ENCODE peak calls at places on chromosome 21, in ten cellular contexts. J is dorsolateral prefrontal cortex; Y is left lung; T is CD4-positive, CD25-positive, alpha-beta regulatory T cell; D is aorta; Z is foreskin fibroblast; U is mesendoderm; R is AG04450; H is left ventricle myocardium inferior; E is NCI-H2081. K is an unnamed sample.

GRCh38 chr21:30382201-30382600 is 10.1 kb upstream of the KRTAP13-2 start:
- DNase-seq in R (no peak), J (no peak), E (no peak), T (no peak), D (no peak), Z (no peak), U (no peak), H (no peak), Y (no peak), K (no peak)

GRCh38 chr21:33455858-33456446 is 23.8 kb downstream of the TMEM50B start:
- DNase-seq in Y (no peak), U (no peak), E (no peak), T (no peak), H (no peak), D (no peak), J (no peak), R (no peak), Z (no peak), K (no peak)

GRCh38 chr21:33299181-33299752 is 25.5 kb upstream of the IFNAR1 start:
- DNase-seq in T (peak; percentile 88), D (no peak), U (peak; percentile 22), Y (no peak), R (no peak), J (no peak), E (no peak), Z (no peak), H (no peak), K (no peak)

GRCh38 chr21:45329261-45330074 is 41.8 kb upstream of the POFUT2 start:
- DNase-seq in J (peak; percentile 30), Y (peak; percentile 67), T (no peak), H (peak; percentile 11), E (no peak), Z (no peak), R (no peak), D (peak; percentile 66), U (peak; percentile 66), K (no peak)

GRCh38 chr21:26490771-26491170 is 82.3 kb downstream of the CYYR1 start:
- DNase-seq in R (no peak), T (no peak), J (no peak), U (peak; percentile 73), H (no peak), D (no peak), Z (peak; percentile 20), E (no peak), Y (no peak), K (no peak)

GRCh38 chr21:38303300-38303699 is 46.5 kb downstream of the KCNJ15 start:
- DNase-seq in J (no peak), Z (peak; percentile 97), R (no peak), D (peak; percentile 83), T (no peak), U (no peak), Y (no peak), H (no peak), E (no peak), K (peak; percentile 93)

GRCh38 chr21:44869860-44870747 is 3.4 kb downstream of the PTTG1IP start:
- DNase-seq in R (peak; percentile 84), U (peak; percentile 94), H (no peak), D (peak; percentile 84), T (peak; percentile 60), Y (peak; percentile 73), Z (peak; percentile 95), E (no peak), J (no peak), K (peak; percentile 77)

GRCh38 chr21:26835027-26835713 is 10.0 kb downstream of the ADAMTS1 start:
- DNase-seq in Y (no peak), T (no peak), E (no peak), J (no peak), H (no peak), R (no peak), U (peak; percentile 61), D (peak; percentile 72), Z (peak; percentile 80), K (no peak)

GRCh38 chr21:41614456-41615010 is 106.6 kb upstream of the TMPRSS2 start:
- DNase-seq in D (no peak), H (no peak), Z (no peak), U (no peak), J (no peak), R (no peak), E (no peak), Y (no peak), T (no peak), K (no peak)

GRCh38 chr21:44285547-44285992 is at the start of gene AIRE:
- DNase-seq in Z (peak; percentile 63), H (no peak), R (no peak), T (no peak), U (peak; percentile 48), J (no peak), E (no peak), D (no peak), Y (no peak), K (no peak)

GRCh38 chr21:20253261-20253660 is 744.9 kb upstream of the NCAM2 start:
- DNase-seq in U (peak; percentile 46), Y (no peak), H (no peak), T (no peak), Z (no peak), D (no peak), R (no peak), J (no peak), E (no peak), K (no peak)

GRCh38 chr21:27561116-27561515 is 594.2 kb upstream of the ADAMTS5 start:
- DNase-seq in T (no peak), Y (peak; percentile 60), R (no peak), E (no peak), Z (peak; percentile 34), J (no peak), U (no peak), D (no peak), H (peak; percentile 19), K (peak; percentile 74)

GRCh38 chr21:45506241-45506817 is 35.9 kb downstream of the SLC19A1 start:
- DNase-seq in Y (peak; percentile 19), R (no peak), Z (no peak), E (no peak), J (peak; percentile 41), H (peak; percentile 5), D (peak; percentile 71), T (no peak), U (no peak), K (peak; percentile 53)

GRCh38 chr21:29238052-29238966 is 60.4 kb upstream of the BACH1 start:
- DNase-seq in D (no peak), U (no peak), E (no peak), Z (peak; percentile 73), Y (no peak), T (no peak), H (no peak), J (no peak), R (no peak), K (no peak)

GRCh38 chr21:37463083-37463780 is 96.7 kb downstream of the DYRK1A start:
- DNase-seq in D (no peak), J (no peak), H (no peak), Y (no peak), R (peak; percentile 23), U (peak; percentile 61), Z (peak; percentile 58), T (peak; percentile 63), E (peak; percentile 17), K (no peak)

GRCh38 chr21:45865106-45865835 is 116.3 kb upstream of the COL6A1 start:
- DNase-seq in D (peak; percentile 22), E (no peak), U (no peak), Z (peak; percentile 69), T (no peak), J (no peak), H (no peak), Y (no peak), R (peak; percentile 59), K (no peak)

GRCh38 chr21:41769106-41769505 is 2.3 kb upstream of the RIPK4 start:
- DNase-seq in U (no peak), Y (no peak), T (no peak), R (no peak), H (no peak), Z (no peak), E (no peak), J (no peak), D (peak; percentile 51), K (peak; percentile 49)

GRCh38 chr21:32559004-32559610 is 26.2 kb downstream of the TCP10L start:
- DNase-seq in E (no peak), Z (no peak), U (no peak), T (no peak), D (no peak), R (no peak), Y (no peak), H (no peak), J (no peak), K (no peak)

GRCh38 chr21:33871171-33871570 is 44.4 kb downstream of the ATP5PO start:
- DNase-seq in D (no peak), Z (peak; percentile 74), J (no peak), E (no peak), Y (no peak), H (no peak), U (no peak), R (no peak), T (no peak), K (no peak)

GRCh38 chr21:46036696-46037337 is 55.2 kb downstream of the COL6A1 start:
- DNase-seq in D (no peak), H (no peak), E (no peak), T (no peak), Y (no peak), J (no peak), U (no peak), R (no peak), Z (peak; percentile 56), K (no peak)

GRCh38 chr21:38853421-38853919 is 47.7 kb downstream of the ETS2 start:
- DNase-seq in U (no peak), Z (peak; percentile 52), J (no peak), Y (no peak), D (no peak), R (peak; percentile 82), H (no peak), E (no peak), T (no peak), K (no peak)

GRCh38 chr21:34018910-34019309 is 54.5 kb upstream of the MRPS6 start:
- DNase-seq in J (no peak), U (no peak), E (no peak), D (no peak), R (no peak), T (no peak), Z (no peak), H (no peak), Y (no peak), K (no peak)

GRCh38 chr21:29215709-29216108 is 83.0 kb upstream of the BACH1 start:
- DNase-seq in T (no peak), D (no peak), H (no peak), Z (peak; percentile 84), E (no peak), R (no peak), J (no peak), U (no peak), Y (no peak), K (no peak)

GRCh38 chr21:45026066-45026745 is 48.2 kb upstream of the ADARB1 start:
- DNase-seq in T (no peak), J (no peak), Y (no peak), U (no peak), H (no peak), D (peak; percentile 81), E (no peak), R (no peak), Z (no peak), K (no peak)

GRCh38 chr21:35730325-35730724 is 330.0 kb downstream of the SETD4 start:
- DNase-seq in Z (no peak), D (no peak), H (no peak), U (peak; percentile 6), Y (no peak), J (no peak), E (no peak), R (no peak), T (no peak), K (no peak)

GRCh38 chr21:44684077-44684476 is 2.1 kb upstream of the KRTAP12-1 start:
- DNase-seq in H (no peak), E (no peak), R (no peak), T (no peak), D (no peak), Y (no peak), U (no peak), Z (no peak), J (no peak), K (no peak)

GRCh38 chr21:29209696-29210095 is 79.3 kb downstream of the MAP3K7CL start:
- DNase-seq in Z (peak; percentile 61), J (no peak), U (no peak), R (no peak), H (no peak), E (no peak), Y (no peak), T (no peak), D (no peak), K (no peak)

GRCh38 chr21:37145635-37146111 is 72.6 kb downstream of the TTC3 start:
- DNase-seq in T (no peak), Y (no peak), Z (peak; percentile 27), H (no peak), J (no peak), D (no peak), U (peak; percentile 90), R (no peak), E (peak; percentile 45), K (no peak)

K was measured in tibial artery.